ENCODE peak calls at places on chromosomes 7 and 10, in eight cellular contexts. G, R, I, T, Y, J, F and D are unnamed samples.

GRCh38 chr7:122605929-122606328 is 93.0 kb downstream of the RNF133 start:
- DNase-seq in R (no peak), F (no peak), J (no peak), G (no peak), T (no peak), Y (no peak), I (no peak), D (no peak)

GRCh38 chr10:70748801-70749573 is 36.2 kb downstream of the TBATA start:
- DNase-seq in F (no peak), J (no peak), R (no peak), I (no peak), G (no peak), Y (no peak), T (no peak), D (no peak)

GRCh38 chr7:111920329-111920728 is 285.9 kb downstream of the DOCK4 start:
- DNase-seq in G (no peak), J (no peak), T (no peak), I (no peak), F (no peak), Y (no peak), R (no peak), D (no peak)

GRCh38 chr10:8069627-8070026 is 15.1 kb downstream of the GATA3 start:
- DNase-seq in R (no peak), J (no peak), Y (no peak), T (no peak), G (no peak), F (peak; percentile 65), I (no peak), D (no peak)

GRCh38 chr7:143120696-143121405 is 11.0 kb upstream of the PIP start:
- DNase-seq in R (peak; percentile 21), T (no peak), F (no peak), J (no peak), G (no peak), I (no peak), Y (no peak), D (no peak)

GRCh38 chr10:44417761-44418160 is 32.9 kb upstream of the CXCL12 start:
- DNase-seq in T (no peak), G (no peak), R (no peak), I (no peak), J (no peak), F (no peak), Y (no peak), D (no peak)

GRCh38 chr10:127125331-127125730 is 71.1 kb downstream of the INSYN2A start:
- DNase-seq in R (no peak), F (no peak), G (no peak), J (no peak), T (no peak), I (no peak), Y (no peak), D (no peak)

GRCh38 chr7:38902443-38902842 is 6.5 kb downstream of the VPS41 start:
- DNase-seq in G (no peak), R (no peak), F (no peak), I (no peak), J (no peak), T (no peak), Y (no peak), D (no peak)

GRCh38 chr10:71621783-71622526 is 97.6 kb downstream of the C10orf105 start:
- DNase-seq in F (peak; percentile 63), J (peak; percentile 36), R (no peak), I (peak; percentile 66), T (no peak), G (peak; percentile 38), Y (peak; percentile 24), D (no peak)

GRCh38 chr7:154627571-154628290 is 375.2 kb downstream of the PAXIP1 start:
- DNase-seq in R (no peak), I (no peak), Y (no peak), T (no peak), F (no peak), J (no peak), G (peak; percentile 66), D (no peak)

GRCh38 chr10:60828489-60828852 is 50.2 kb downstream of the CDK1 start:
- DNase-seq in J (no peak), R (peak; percentile 82), G (no peak), I (no peak), Y (no peak), T (no peak), F (no peak), D (no peak)

GRCh38 chr7:43260980-43261878 is 148.8 kb downstream of the HECW1 start:
- DNase-seq in I (peak; percentile 64), Y (peak; percentile 83), R (peak; percentile 91), G (peak; percentile 73), J (peak; percentile 84), T (peak; percentile 65), F (peak; percentile 89), D (peak; percentile 73)
- TF ChIP-seq CTCF in I (peak; percentile 99), Y (peak; percentile 94), R (peak; percentile 96), G (peak; percentile 96), J (peak; percentile 94), T (peak; percentile 96), F (peak; percentile 93), D (peak; percentile 90)

DNA sequence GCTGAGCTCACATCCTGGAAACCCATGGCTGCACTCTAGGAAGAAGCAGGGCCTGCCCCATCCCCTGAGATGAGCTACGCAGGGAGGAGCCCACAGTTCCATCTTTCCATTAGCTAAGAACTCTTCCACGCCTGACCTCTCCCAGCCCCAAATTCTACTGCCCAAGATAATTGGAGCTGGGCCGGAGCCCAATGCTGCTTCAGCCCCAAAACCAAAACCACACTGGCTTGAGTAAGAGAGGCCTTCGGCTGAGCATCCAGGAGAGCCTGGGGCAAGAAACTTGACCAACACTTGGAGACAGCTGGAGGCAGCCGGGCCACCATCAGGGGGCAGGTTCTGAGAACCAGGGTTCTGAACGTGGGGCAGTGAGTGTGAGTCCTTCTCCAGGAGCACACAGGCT is 116.1 kb upstream of the ZMIZ1 start:
- DNase-seq in G (no peak), F (peak; percentile 95), T (no peak), Y (peak; percentile 69), J (no peak), I (no peak), R (no peak), D (no peak)
- TF ChIP-seq CTCF in G (no peak), F (peak; percentile 44), T (no peak), Y (no peak), J (no peak), I (no peak), R (no peak), D (no peak)

GRCh38 chr7:95365151-95365550 is 31.0 kb downstream of the PON3 start:
- DNase-seq in R (no peak), G (no peak), J (peak; percentile 74), Y (no peak), F (no peak), T (no peak), I (no peak), D (no peak)
- TF ChIP-seq CTCF in R (no peak), G (no peak), J (no peak), Y (no peak), F (no peak), T (no peak), I (no peak), D (no peak)

GRCh38 chr7:1529383-1530116 is 952 bp upstream of the MAFK start:
- DNase-seq in Y (no peak), J (no peak), R (no peak), I (no peak), F (no peak), G (peak; percentile 8), T (no peak), D (no peak)

GRCh38 chr7:1532456-1533254 is 2.2 kb downstream of the MAFK start:
- DNase-seq in G (peak; percentile 24), J (peak; percentile 96), T (peak; percentile 95), F (peak; percentile 88), I (peak; percentile 88), Y (peak; percentile 89), R (peak; percentile 73), D (no peak)

GRCh38 chr7:1531979-1532455 is 1.5 kb downstream of the MAFK start:
- DNase-seq in I (no peak), G (no peak), R (no peak), Y (no peak), F (no peak), T (no peak), J (peak; percentile 36), D (no peak)

GRCh38 chr7:1531263-1531978 is 919 bp downstream of the MAFK start:
- DNase-seq in I (no peak), Y (no peak), T (no peak), G (peak; percentile 13), J (peak; percentile 51), R (no peak), F (peak; percentile 36), D (no peak)

DNA sequence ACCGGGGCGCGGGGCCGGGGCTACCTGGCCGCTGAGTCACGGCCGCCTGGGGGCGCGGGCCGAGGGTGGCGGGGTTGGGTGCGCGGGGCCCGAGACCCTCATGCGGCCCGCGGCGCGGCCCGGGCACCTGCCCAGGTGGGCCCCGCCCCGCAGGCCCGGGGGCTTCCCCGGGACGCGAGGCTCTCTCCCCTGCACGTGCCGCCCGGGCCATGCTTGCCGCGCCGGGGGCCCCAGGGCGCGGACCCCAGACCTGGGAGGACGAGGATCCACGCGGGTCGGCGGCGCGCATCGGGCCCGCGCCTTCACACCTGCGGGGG is 402 bp downstream of the MAFK start:
- DNase-seq in G (no peak), F (no peak), T (no peak), I (no peak), R (no peak), J (no peak), Y (no peak), D (no peak)
- TF ChIP-seq CTCF in G (no peak), F (no peak), T (no peak), I (no peak), R (no peak), J (no peak), Y (no peak), D (no peak)

DNA sequence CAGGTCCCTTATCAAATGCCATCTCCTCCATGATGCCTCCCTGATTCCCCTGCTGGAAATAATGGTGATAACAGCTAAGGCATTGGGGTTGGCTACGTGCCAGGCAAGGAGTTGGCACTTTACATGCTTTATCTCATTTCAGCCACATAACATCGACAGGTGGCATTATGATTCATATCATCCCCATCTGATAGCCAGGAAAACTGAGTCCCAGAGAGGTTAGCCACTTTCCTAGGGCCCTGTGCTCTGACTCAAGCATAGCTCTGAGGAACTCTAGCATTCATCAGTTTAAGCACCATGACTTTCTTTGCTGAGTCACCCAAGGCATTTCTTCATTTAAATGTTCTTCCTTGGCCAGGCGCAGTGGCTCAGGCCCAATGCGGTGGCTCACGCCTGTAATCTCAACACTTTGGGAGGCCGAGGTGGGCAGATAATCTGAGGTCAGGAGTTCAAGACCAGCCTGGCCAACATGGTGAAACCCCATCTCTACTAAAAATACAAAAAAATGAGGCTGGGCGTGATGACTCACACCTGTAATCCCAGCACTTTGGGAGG is 6.6 kb downstream of the LEP start:
- DNase-seq in F (peak; percentile 48), Y (peak; percentile 18), J (peak; percentile 75), I (peak; percentile 37), T (no peak), G (no peak), R (peak; percentile 30), D (no peak)
- TF ChIP-seq CTCF in F (no peak), Y (no peak), J (no peak), I (no peak), T (no peak), G (no peak), R (no peak), D (no peak)

GRCh38 chr10:84339025-84339424 is 10.6 kb downstream of the CCSER2 start:
- DNase-seq in I (no peak), F (no peak), G (no peak), Y (no peak), R (no peak), J (no peak), T (no peak), D (no peak)
- TF ChIP-seq CTCF in I (no peak), F (no peak), G (no peak), Y (no peak), R (no peak), J (no peak), T (no peak), D (no peak)

GRCh38 chr7:144398291-144398690 is 5.2 kb downstream of the NOBOX start:
- DNase-seq in I (no peak), F (no peak), G (no peak), R (no peak), T (no peak), J (no peak), Y (no peak), D (no peak)
- TF ChIP-seq CTCF in I (no peak), F (no peak), G (no peak), R (no peak), T (no peak), J (no peak), Y (no peak), D (no peak)